ENCODE peak calls at places on chromosomes 7 and 10, in ten cellular contexts. One of them, this sample, is unnamed.

GRCh38 chr10:129966831-129967578 is 2.9 kb upstream of the EBF3 start:
- DNase-seq in MM.1S: no peak
- DNase-seq in NCI-H446: no peak
- DNase-seq in non-pigmented ciliary epithelial cell: no peak
- DNase-seq in body of pancreas: no peak
- DNase-seq in amygdala: no peak
- DNase-seq in GOT3: no peak
- DNase-seq in NCI-H1694 treated with DMSO at 0.1 percent for 48 hours: no peak
- DNase-seq in astrocyte of the cerebellum: no peak
- DNase-seq in glutamatergic neuron: peak
- DNase-seq in this sample: no peak

GRCh38 chr7:50467817-50468610 is 17.9 kb upstream of the FIGNL1 start:
- DNase-seq in glutamatergic neuron: peak
- DNase-seq in NCI-H446: peak
- DNase-seq in body of pancreas: peak
- DNase-seq in non-pigmented ciliary epithelial cell: no peak
- DNase-seq in MM.1S: peak
- DNase-seq in NCI-H1694 treated with DMSO at 0.1 percent for 48 hours: peak
- DNase-seq in amygdala: peak
- DNase-seq in astrocyte of the cerebellum: peak
- DNase-seq in GOT3: peak
- DNase-seq in this sample: no peak

GRCh38 chr7:72053273-72053672 is 358.9 kb downstream of the CALN1 start:
- DNase-seq in glutamatergic neuron: no peak
- DNase-seq in GOT3: no peak
- DNase-seq in MM.1S: no peak
- DNase-seq in NCI-H446: no peak
- DNase-seq in body of pancreas: no peak
- DNase-seq in amygdala: no peak
- DNase-seq in astrocyte of the cerebellum: no peak
- DNase-seq in non-pigmented ciliary epithelial cell: no peak
- DNase-seq in NCI-H1694 treated with DMSO at 0.1 percent for 48 hours: no peak
- DNase-seq in this sample: no peak

GRCh38 chr7:135236727-135237126 is 3.1 kb downstream of the STRA8 start:
- DNase-seq in non-pigmented ciliary epithelial cell: no peak
- DNase-seq in body of pancreas: no peak
- DNase-seq in NCI-H1694 treated with DMSO at 0.1 percent for 48 hours: no peak
- DNase-seq in NCI-H446: no peak
- DNase-seq in GOT3: no peak
- DNase-seq in glutamatergic neuron: no peak
- DNase-seq in amygdala: no peak
- DNase-seq in astrocyte of the cerebellum: no peak
- DNase-seq in MM.1S: no peak
- DNase-seq in this sample: no peak

GRCh38 chr7:20330176-20330796 is 414 bp upstream of the ITGB8 start:
- DNase-seq in non-pigmented ciliary epithelial cell: peak
- DNase-seq in MM.1S: peak
- DNase-seq in NCI-H1694 treated with DMSO at 0.1 percent for 48 hours: no peak
- DNase-seq in astrocyte of the cerebellum: peak
- DNase-seq in GOT3: peak
- DNase-seq in glutamatergic neuron: peak
- DNase-seq in NCI-H446: peak
- DNase-seq in body of pancreas: peak
- DNase-seq in amygdala: peak
- DNase-seq in this sample: peak

GRCh38 chr7:8305625-8306388 is 43.8 kb upstream of the ICA1 start:
- DNase-seq in glutamatergic neuron: no peak
- DNase-seq in astrocyte of the cerebellum: no peak
- DNase-seq in body of pancreas: no peak
- DNase-seq in non-pigmented ciliary epithelial cell: no peak
- DNase-seq in amygdala: no peak
- DNase-seq in NCI-H1694 treated with DMSO at 0.1 percent for 48 hours: no peak
- DNase-seq in NCI-H446: no peak
- DNase-seq in MM.1S: no peak
- DNase-seq in GOT3: no peak
- DNase-seq in this sample: no peak

GRCh38 chr10:28532223-28532508 is 752 bp upstream of the WAC start:
- DNase-seq in glutamatergic neuron: no peak
- DNase-seq in NCI-H446: peak
- DNase-seq in MM.1S: no peak
- DNase-seq in non-pigmented ciliary epithelial cell: no peak
- DNase-seq in NCI-H1694 treated with DMSO at 0.1 percent for 48 hours: no peak
- DNase-seq in amygdala: no peak
- DNase-seq in astrocyte of the cerebellum: peak
- DNase-seq in body of pancreas: no peak
- DNase-seq in GOT3: no peak
- DNase-seq in this sample: peak

GRCh38 chr10:46035923-46036849 is 5.8 kb upstream of the NCOA4 start:
- DNase-seq in GOT3: no peak
- DNase-seq in amygdala: no peak
- DNase-seq in glutamatergic neuron: no peak
- DNase-seq in non-pigmented ciliary epithelial cell: no peak
- DNase-seq in NCI-H446: no peak
- DNase-seq in astrocyte of the cerebellum: no peak
- DNase-seq in body of pancreas: no peak
- DNase-seq in MM.1S: no peak
- DNase-seq in NCI-H1694 treated with DMSO at 0.1 percent for 48 hours: no peak
- DNase-seq in this sample: no peak

GRCh38 chr7:97002555-97003261 is 2.6 kb upstream of the DLX6 start:
- DNase-seq in non-pigmented ciliary epithelial cell: no peak
- DNase-seq in amygdala: no peak
- DNase-seq in NCI-H446: no peak
- DNase-seq in glutamatergic neuron: no peak
- DNase-seq in GOT3: no peak
- DNase-seq in NCI-H1694 treated with DMSO at 0.1 percent for 48 hours: no peak
- DNase-seq in body of pancreas: no peak
- DNase-seq in astrocyte of the cerebellum: no peak
- DNase-seq in MM.1S: no peak
- DNase-seq in this sample: no peak

This sample was measured in brain pericyte.